ENCODE peak calls at places on chromosomes 4 and X, in nine cellular contexts. One of them, this sample, is unnamed.

GRCh38 chr4:3252831-3253641 is 4.1 kb downstream of the MSANTD1 start:
- DNase-seq in germinal center: no peak
- DNase-seq in Right ventricle myocardium superior: peak
- DNase-seq in brain microvascular endothelial cell: no peak
- DNase-seq in left colon: peak
- DNase-seq in activated naive CD4-positive, alpha-beta T cell treated with anti-CD3 and anti-CD28 coated beads for 36 hours: no peak
- DNase-seq in NCI-H1105: no peak
- DNase-seq in iris pigment epithelial cell: no peak
- DNase-seq in activated B cell treated with CpG ODN at 0.5 μM for 24 hours: no peak
- DNase-seq in this sample: no peak

GRCh38 chr4:55560096-55560495 is 13.4 kb upstream of the CLOCK start:
- DNase-seq in activated naive CD4-positive, alpha-beta T cell treated with anti-CD3 and anti-CD28 coated beads for 36 hours: no peak
- DNase-seq in left colon: no peak
- DNase-seq in germinal center: no peak
- DNase-seq in activated B cell treated with CpG ODN at 0.5 μM for 24 hours: no peak
- DNase-seq in brain microvascular endothelial cell: no peak
- DNase-seq in NCI-H1105: no peak
- DNase-seq in iris pigment epithelial cell: no peak
- DNase-seq in Right ventricle myocardium superior: no peak
- DNase-seq in this sample: no peak

GRCh38 chr4:19010766-19011165 is 989.2 kb upstream of the LCORL start:
- DNase-seq in Right ventricle myocardium superior: no peak
- DNase-seq in iris pigment epithelial cell: no peak
- DNase-seq in NCI-H1105: no peak
- DNase-seq in activated B cell treated with CpG ODN at 0.5 μM for 24 hours: no peak
- DNase-seq in germinal center: no peak
- DNase-seq in brain microvascular endothelial cell: no peak
- DNase-seq in activated naive CD4-positive, alpha-beta T cell treated with anti-CD3 and anti-CD28 coated beads for 36 hours: no peak
- DNase-seq in left colon: no peak
- DNase-seq in this sample: no peak

GRCh38 chrX:65610040-65610439 is 57.4 kb upstream of the MSN start:
- DNase-seq in activated naive CD4-positive, alpha-beta T cell treated with anti-CD3 and anti-CD28 coated beads for 36 hours: no peak
- DNase-seq in left colon: no peak
- DNase-seq in iris pigment epithelial cell: peak
- DNase-seq in NCI-H1105: no peak
- DNase-seq in brain microvascular endothelial cell: no peak
- DNase-seq in activated B cell treated with CpG ODN at 0.5 μM for 24 hours: no peak
- DNase-seq in Right ventricle myocardium superior: no peak
- DNase-seq in germinal center: no peak
- DNase-seq in this sample: no peak

GRCh38 chrX:1041051-1041450 is 171.4 kb downstream of the CRLF2 start:
- DNase-seq in NCI-H1105: no peak
- DNase-seq in activated naive CD4-positive, alpha-beta T cell treated with anti-CD3 and anti-CD28 coated beads for 36 hours: no peak
- DNase-seq in Right ventricle myocardium superior: no peak
- DNase-seq in germinal center: no peak
- DNase-seq in activated B cell treated with CpG ODN at 0.5 μM for 24 hours: no peak
- DNase-seq in brain microvascular endothelial cell: no peak
- DNase-seq in iris pigment epithelial cell: no peak
- DNase-seq in left colon: no peak
- DNase-seq in this sample: no peak

GRCh38 chr4:70508801-70509200 is 9.6 kb upstream of the AMTN start:
- DNase-seq in iris pigment epithelial cell: peak
- DNase-seq in brain microvascular endothelial cell: no peak
- DNase-seq in Right ventricle myocardium superior: no peak
- DNase-seq in NCI-H1105: no peak
- DNase-seq in germinal center: no peak
- DNase-seq in activated B cell treated with CpG ODN at 0.5 μM for 24 hours: no peak
- DNase-seq in activated naive CD4-positive, alpha-beta T cell treated with anti-CD3 and anti-CD28 coated beads for 36 hours: no peak
- DNase-seq in left colon: no peak
- DNase-seq in this sample: no peak

GRCh38 chrX:102745513-102746133 is 25.1 kb downstream of the GPRASP3 start:
- DNase-seq in NCI-H1105: no peak
- DNase-seq in germinal center: no peak
- DNase-seq in left colon: no peak
- DNase-seq in Right ventricle myocardium superior: no peak
- DNase-seq in brain microvascular endothelial cell: no peak
- DNase-seq in iris pigment epithelial cell: no peak
- DNase-seq in activated naive CD4-positive, alpha-beta T cell treated with anti-CD3 and anti-CD28 coated beads for 36 hours: peak
- DNase-seq in activated B cell treated with CpG ODN at 0.5 μM for 24 hours: no peak
- DNase-seq in this sample: no peak

GRCh38 chr4:184196730-184197355 is 20.8 kb downstream of the ENPP6 start:
- DNase-seq in Right ventricle myocardium superior: no peak
- DNase-seq in left colon: no peak
- DNase-seq in iris pigment epithelial cell: peak
- DNase-seq in germinal center: no peak
- DNase-seq in activated B cell treated with CpG ODN at 0.5 μM for 24 hours: no peak
- DNase-seq in NCI-H1105: no peak
- DNase-seq in activated naive CD4-positive, alpha-beta T cell treated with anti-CD3 and anti-CD28 coated beads for 36 hours: no peak
- DNase-seq in brain microvascular endothelial cell: no peak
- DNase-seq in this sample: no peak

GRCh38 chr4:140014284-140014683 is 139.7 kb downstream of the MAML3 start:
- DNase-seq in NCI-H1105: no peak
- DNase-seq in germinal center: no peak
- DNase-seq in activated B cell treated with CpG ODN at 0.5 μM for 24 hours: no peak
- DNase-seq in left colon: no peak
- DNase-seq in iris pigment epithelial cell: peak
- DNase-seq in brain microvascular endothelial cell: no peak
- DNase-seq in activated naive CD4-positive, alpha-beta T cell treated with anti-CD3 and anti-CD28 coated beads for 36 hours: no peak
- DNase-seq in Right ventricle myocardium superior: no peak
- DNase-seq in this sample: no peak

GRCh38 chr4:80184791-80185756 is 12.2 kb upstream of the PRDM8 start:
- DNase-seq in germinal center: no peak
- DNase-seq in activated naive CD4-positive, alpha-beta T cell treated with anti-CD3 and anti-CD28 coated beads for 36 hours: no peak
- DNase-seq in iris pigment epithelial cell: no peak
- DNase-seq in NCI-H1105: no peak
- DNase-seq in brain microvascular endothelial cell: no peak
- DNase-seq in Right ventricle myocardium superior: no peak
- DNase-seq in activated B cell treated with CpG ODN at 0.5 μM for 24 hours: no peak
- DNase-seq in left colon: no peak
- DNase-seq in this sample: no peak

GRCh38 chr4:150782311-150782710 is 200.4 kb downstream of the MAB21L2 start:
- DNase-seq in activated B cell treated with CpG ODN at 0.5 μM for 24 hours: no peak
- DNase-seq in brain microvascular endothelial cell: peak
- DNase-seq in germinal center: no peak
- DNase-seq in iris pigment epithelial cell: peak
- DNase-seq in left colon: no peak
- DNase-seq in activated naive CD4-positive, alpha-beta T cell treated with anti-CD3 and anti-CD28 coated beads for 36 hours: no peak
- DNase-seq in NCI-H1105: no peak
- DNase-seq in Right ventricle myocardium superior: no peak
- DNase-seq in this sample: peak

GRCh38 chrX:21638311-21638710 is 19.8 kb downstream of the KLHL34 start:
- DNase-seq in NCI-H1105: no peak
- DNase-seq in germinal center: no peak
- DNase-seq in activated naive CD4-positive, alpha-beta T cell treated with anti-CD3 and anti-CD28 coated beads for 36 hours: no peak
- DNase-seq in activated B cell treated with CpG ODN at 0.5 μM for 24 hours: no peak
- DNase-seq in iris pigment epithelial cell: peak
- DNase-seq in Right ventricle myocardium superior: no peak
- DNase-seq in left colon: no peak
- DNase-seq in brain microvascular endothelial cell: peak
- DNase-seq in this sample: no peak

GRCh38 chr4:6021831-6022606 is 3.8 kb upstream of the C4orf50 start:
- DNase-seq in left colon: no peak
- DNase-seq in iris pigment epithelial cell: no peak
- DNase-seq in activated B cell treated with CpG ODN at 0.5 μM for 24 hours: no peak
- DNase-seq in Right ventricle myocardium superior: no peak
- DNase-seq in brain microvascular endothelial cell: no peak
- DNase-seq in germinal center: no peak
- DNase-seq in activated naive CD4-positive, alpha-beta T cell treated with anti-CD3 and anti-CD28 coated beads for 36 hours: no peak
- DNase-seq in NCI-H1105: no peak
- DNase-seq in this sample: no peak

This sample was measured in Ammon's horn.